ENCODE peak calls at places on chromosomes 5 and 9, in nine cellular contexts. J is foreskin fibroblast, Q is left ventricle myocardium inferior, A is neural progenitor cell, B is bronchial epithelial cell, C is GM06990, G is uterus, L is mesothelial cell of epicardium, W is RWPE1. P is an unnamed sample.
A peak's percentile ranks its signal among the peaks of the same experiment; 100 is the strongest.

GRCh38 chr5:102759289-102759688 is 4.2 kb downstream of the PAM start:
- DNase-seq in J (no peak), A (no peak), L (no peak), Q (no peak), C (no peak), W (no peak), G (no peak), B (no peak), P (no peak)

GRCh38 chr5:13994606-13995336 is 50.3 kb upstream of the DNAH5 start:
- DNase-seq in J (peak; percentile 15), Q (no peak), L (no peak), G (no peak), C (no peak), A (no peak), W (no peak), B (no peak), P (no peak)

GRCh38 chr9:94057918-94058317 is 26.3 kb upstream of the PTPDC1 start:
- DNase-seq in G (no peak), A (no peak), W (no peak), L (no peak), J (no peak), B (no peak), C (no peak), Q (no peak), P (no peak)

GRCh38 chr9:75027187-75028107 is 646 bp downstream of the CARNMT1 start:
- DNase-seq in L (no peak), A (peak; percentile 78), Q (peak; percentile 59), J (peak; percentile 37), C (peak; percentile 80), W (peak; percentile 60), G (peak; percentile 53), B (peak; percentile 25), P (peak; percentile 65)

GRCh38 chr9:79233542-79233941 is 338.2 kb upstream of the TLE4 start:
- DNase-seq in C (no peak), J (no peak), L (no peak), G (no peak), Q (no peak), B (peak; percentile 53), W (peak; percentile 22), A (peak; percentile 24), P (no peak)

GRCh38 chr9:5321058-5321457 is 16.5 kb upstream of the RLN2 start:
- DNase-seq in B (peak; percentile 6), C (no peak), Q (no peak), G (no peak), A (no peak), J (no peak), L (no peak), W (no peak), P (no peak)

GRCh38 chr9:99368341-99369326 is 146.6 kb downstream of the SEC61B start:
- DNase-seq in W (no peak), C (peak; percentile 38), J (peak; percentile 76), A (peak; percentile 53), G (peak; percentile 49), Q (peak; percentile 66), B (peak; percentile 13), L (no peak), P (peak; percentile 80)

GRCh38 chr5:1276930-1277329 is 17.9 kb downstream of the TERT start:
- DNase-seq in J (no peak), W (no peak), B (no peak), L (no peak), Q (no peak), A (no peak), G (no peak), C (no peak), P (peak; percentile 2)

GRCh38 chr5:134462761-134463160 is 51.1 kb upstream of the CDKN2AIPNL start:
- DNase-seq in J (no peak), A (peak; percentile 28), L (no peak), Q (no peak), B (no peak), G (no peak), C (no peak), W (no peak), P (no peak)

GRCh38 chr5:164191240-164191639 is 685.8 kb downstream of the MAT2B start:
- DNase-seq in C (no peak), A (no peak), J (peak; percentile 11), B (no peak), W (no peak), Q (peak; percentile 47), L (no peak), G (no peak), P (peak; percentile 16)

GRCh38 chr5:172671091-172671490 is 30.0 kb downstream of the NEURL1B start:
- DNase-seq in L (no peak), B (no peak), W (no peak), A (no peak), G (no peak), Q (no peak), C (no peak), J (no peak), P (no peak)

GRCh38 chr5:181187500-181188213 is 17.3 kb downstream of the TRIM7 start:
- DNase-seq in A (peak; percentile 84), G (peak; percentile 83), Q (peak; percentile 75), C (peak; percentile 83), W (peak; percentile 64), B (peak; percentile 70), J (peak; percentile 70), L (peak; percentile 89), P (peak; percentile 69)

GRCh38 chr5:179820127-179820482 is 600 bp upstream of the SQSTM1 start:
- DNase-seq in C (peak; percentile 57), L (no peak), B (no peak), W (no peak), G (no peak), Q (no peak), A (no peak), J (no peak), P (no peak)

GRCh38 chr5:76867827-76868693 is 18.2 kb downstream of the S100Z start:
- DNase-seq in L (peak; percentile 73), J (peak; percentile 38), W (peak; percentile 82), G (peak; percentile 28), Q (peak; percentile 58), C (peak; percentile 8), B (peak; percentile 55), A (peak; percentile 81), P (peak; percentile 43)

GRCh38 chr5:92552206-92553160 is 1028.5 kb downstream of the NR2F1-AS1 start:
- DNase-seq in C (no peak), J (peak; percentile 96), Q (no peak), A (no peak), G (no peak), B (peak; percentile 97), W (peak; percentile 67), L (no peak), P (no peak)

DNA sequence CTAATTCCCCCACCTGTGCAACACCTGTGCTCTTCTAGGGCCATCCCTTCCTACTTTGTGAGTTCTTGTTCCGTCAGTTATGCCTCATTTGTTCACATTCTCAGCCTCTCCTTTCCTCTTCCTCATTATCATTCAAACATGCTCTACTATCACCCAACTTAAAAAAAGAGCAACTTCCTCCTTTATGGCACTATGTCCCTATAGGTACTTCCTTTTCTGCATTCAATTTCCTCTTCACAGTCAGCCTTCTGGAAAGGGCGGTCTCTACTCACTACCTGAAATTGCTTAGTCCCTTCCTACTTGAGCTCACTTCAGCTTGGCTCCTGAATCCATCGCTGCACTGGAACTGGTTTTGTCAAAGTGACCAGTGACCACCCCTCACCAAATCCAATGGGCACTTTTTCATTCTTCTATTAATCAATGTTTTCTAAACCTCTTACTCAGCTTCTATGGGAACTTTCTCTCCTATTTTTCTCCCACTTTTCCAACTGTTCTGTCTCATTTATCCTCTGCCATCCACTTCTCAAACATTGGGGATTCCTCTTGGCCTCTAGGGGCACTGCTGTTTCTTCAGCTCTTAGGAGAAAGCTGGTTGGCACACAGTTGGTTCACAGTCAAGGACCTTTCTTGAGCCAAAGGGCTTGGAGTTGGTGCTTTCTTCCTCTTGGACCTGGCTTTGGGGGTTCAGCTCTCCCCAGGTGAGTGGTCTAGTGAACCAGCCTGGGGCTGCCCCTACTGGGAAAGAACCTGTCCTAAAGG is 112.0 kb upstream of the LHFPL2 start:
- DNase-seq in G (no peak), W (no peak), B (no peak), Q (no peak), A (no peak), L (no peak), J (no peak), C (peak; percentile 44), P (no peak)
- TF ChIP-seq CTCF in G (no peak), W (no peak), B (peak; percentile 31), Q (peak; percentile 30), A (peak; percentile 34), L (no peak), J (peak; percentile 23), C (peak; percentile 56), P (peak; percentile 6)

GRCh38 chr9:38707885-38708640 is 11.9 kb downstream of the FAM240B start:
- DNase-seq in A (peak; percentile 49), C (no peak), B (no peak), Q (no peak), W (no peak), G (no peak), L (no peak), J (no peak), P (no peak)
- TF ChIP-seq CTCF in A (peak; percentile 55), C (peak; percentile 67), B (peak; percentile 53), Q (peak; percentile 33), W (no peak), G (no peak), L (peak; percentile 26), J (no peak), P (no peak)

GRCh38 chr9:33044677-33045282 is 19.7 kb downstream of the DNAJA1 start:
- DNase-seq in B (peak; percentile 52), C (no peak), W (peak; percentile 48), A (peak; percentile 62), Q (no peak), L (no peak), J (no peak), G (no peak), P (peak; percentile 15)

GRCh38 chr9:33044162-33044673 is 19.1 kb downstream of the DNAJA1 start:
- DNase-seq in L (peak; percentile 77), W (peak; percentile 90), J (peak; percentile 89), Q (peak; percentile 86), G (peak; percentile 83), C (peak; percentile 83), B (peak; percentile 88), A (peak; percentile 88), P (peak; percentile 80)

GRCh38 chr9:33051149-33051548 is 25.3 kb downstream of the SMU1 start:
- DNase-seq in L (no peak), J (no peak), A (no peak), B (no peak), G (no peak), C (no peak), Q (no peak), W (no peak), P (no peak)

GRCh38 chr9:33049680-33050361 is 24.7 kb downstream of the DNAJA1 start:
- DNase-seq in J (no peak), B (no peak), Q (no peak), C (no peak), L (no peak), A (no peak), G (no peak), W (no peak), P (no peak)

DNA sequence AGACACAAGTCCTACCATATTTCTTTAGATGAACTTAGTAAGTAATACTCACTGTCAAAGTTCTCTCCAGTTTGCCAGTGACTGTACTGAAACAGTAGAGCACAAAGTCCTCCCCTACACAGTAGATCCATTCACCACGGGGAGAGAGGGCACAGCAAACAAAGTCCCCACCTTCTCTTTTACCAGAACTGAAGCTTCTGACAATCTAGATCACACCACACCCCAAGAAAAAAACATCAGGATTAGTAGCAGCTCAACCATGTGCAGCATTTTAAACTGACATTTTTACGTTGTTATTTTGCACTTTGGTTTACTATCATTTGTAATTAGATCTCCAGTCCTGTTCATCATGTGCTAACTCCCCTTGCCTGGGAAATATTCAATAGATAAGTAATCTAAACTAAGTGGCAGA is 23.0 kb downstream of the DNAJA1 start:
- DNase-seq in C (no peak), B (no peak), J (no peak), W (no peak), A (no peak), L (no peak), G (no peak), Q (no peak), P (no peak)
- TF ChIP-seq CTCF in C (no peak), B (no peak), J (no peak), W (no peak), A (no peak), L (no peak), G (no peak), Q (no peak), P (no peak)

GRCh38 chr5:109959652-109960051 is 269.9 kb downstream of the MAN2A1 start:
- DNase-seq in J (no peak), C (no peak), A (no peak), L (no peak), Q (no peak), B (no peak), W (no peak), G (no peak), P (no peak)
- TF ChIP-seq CTCF in J (no peak), C (peak; percentile 28), A (peak; percentile 39), L (no peak), Q (peak; percentile 7), B (peak; percentile 8), W (no peak), G (no peak), P (no peak)